ENCODE peak calls at places on chromosome 12, in four cellular contexts. One of them, this sample, is unnamed. For H3K4me1, the result is how much of the 10 kb centered on the place peaks cover.

GRCh38 chr12:119176267-119177055 is 2.3 kb upstream of the HSPB8 start:
- DNase-seq in pancreas: peak
- DNase-seq in naive thymus-derived CD4-positive, alpha-beta T cell: no peak
- DNase-seq in upper lobe of left lung: peak
- DNase-seq in this sample: no peak

GRCh38 chr12:65881348-65881961 is 57.2 kb downstream of the HMGA2 start:
- DNase-seq in pancreas: no peak
- DNase-seq in naive thymus-derived CD4-positive, alpha-beta T cell: no peak
- DNase-seq in upper lobe of left lung: peak
- DNase-seq in this sample: no peak

GRCh38 chr12:68240079-68240478 is 13.3 kb downstream of the IL22 start:
- DNase-seq in pancreas: peak
- DNase-seq in naive thymus-derived CD4-positive, alpha-beta T cell: no peak
- DNase-seq in upper lobe of left lung: no peak
- DNase-seq in this sample: no peak

GRCh38 chr12:113961921-113962710 is 4.0 kb downstream of the RBM19 start:
- DNase-seq in pancreas: no peak
- DNase-seq in naive thymus-derived CD4-positive, alpha-beta T cell: no peak
- DNase-seq in upper lobe of left lung: no peak
- DNase-seq in this sample: no peak

GRCh38 chr12:128385736-128386135 is 118.8 kb downstream of the TMEM132C start:
- DNase-seq in pancreas: no peak
- DNase-seq in naive thymus-derived CD4-positive, alpha-beta T cell: no peak
- DNase-seq in upper lobe of left lung: no peak
- DNase-seq in this sample: no peak

GRCh38 chr12:19657401-19657800 is 218.1 kb downstream of the AEBP2 start:
- DNase-seq in pancreas: no peak
- DNase-seq in naive thymus-derived CD4-positive, alpha-beta T cell: no peak
- DNase-seq in upper lobe of left lung: no peak
- DNase-seq in this sample: no peak

GRCh38 chr12:30358113-30358512 is 337.6 kb downstream of the IPO8 start:
- DNase-seq in pancreas: no peak
- DNase-seq in naive thymus-derived CD4-positive, alpha-beta T cell: no peak
- DNase-seq in upper lobe of left lung: no peak
- DNase-seq in this sample: no peak

GRCh38 chr12:116662612-116663144 is 75.2 kb downstream of the SPRING1 start:
- DNase-seq in pancreas: peak
- DNase-seq in naive thymus-derived CD4-positive, alpha-beta T cell: no peak
- DNase-seq in upper lobe of left lung: peak
- DNase-seq in this sample: no peak

GRCh38 chr12:15669256-15669948 is 119.8 kb downstream of the EPS8 start:
- DNase-seq in pancreas: no peak
- DNase-seq in naive thymus-derived CD4-positive, alpha-beta T cell: no peak
- DNase-seq in upper lobe of left lung: no peak
- DNase-seq in this sample: no peak

GRCh38 chr12:131132118-131132892 is 178.6 kb downstream of the ADGRD1 start:
- DNase-seq in pancreas: peak
- DNase-seq in naive thymus-derived CD4-positive, alpha-beta T cell: peak
- DNase-seq in upper lobe of left lung: peak
- DNase-seq in this sample: peak

GRCh38 chr12:32107376-32108267 is 975 bp downstream of the BICD1 start:
- DNase-seq in pancreas: peak
- DNase-seq in naive thymus-derived CD4-positive, alpha-beta T cell: no peak
- DNase-seq in upper lobe of left lung: no peak
- DNase-seq in this sample: no peak

GRCh38 chr12:67069451-67070306 is 199.5 kb upstream of the CAND1 start:
- DNase-seq in pancreas: peak
- DNase-seq in naive thymus-derived CD4-positive, alpha-beta T cell: peak
- DNase-seq in upper lobe of left lung: no peak
- DNase-seq in this sample: no peak

GRCh38 chr12:17304503-17305347 is 698.8 kb upstream of the LMO3 start:
- DNase-seq in pancreas: no peak
- DNase-seq in naive thymus-derived CD4-positive, alpha-beta T cell: no peak
- DNase-seq in upper lobe of left lung: no peak
- DNase-seq in this sample: no peak

GRCh38 chr12:57473886-57474285 is 5.8 kb downstream of the ARHGAP9 start:
- DNase-seq in pancreas: no peak
- DNase-seq in naive thymus-derived CD4-positive, alpha-beta T cell: no peak
- DNase-seq in upper lobe of left lung: no peak
- DNase-seq in this sample: no peak

GRCh38 chr12:118964988-118965387 is 16.4 kb upstream of the SRRM4 start:
- DNase-seq in pancreas: no peak
- DNase-seq in naive thymus-derived CD4-positive, alpha-beta T cell: no peak
- DNase-seq in upper lobe of left lung: no peak
- DNase-seq in this sample: peak

GRCh38 chr12:28340261-28340660 is 150.0 kb downstream of the CCDC91 start:
- DNase-seq in pancreas: no peak
- DNase-seq in naive thymus-derived CD4-positive, alpha-beta T cell: no peak
- DNase-seq in upper lobe of left lung: no peak
- DNase-seq in this sample: no peak

GRCh38 chr12:65200007-65200665 is 30.8 kb downstream of the LEMD3 start:
- DNase-seq in pancreas: no peak
- DNase-seq in naive thymus-derived CD4-positive, alpha-beta T cell: no peak
- DNase-seq in upper lobe of left lung: no peak
- DNase-seq in this sample: no peak

GRCh38 chr12:47022296-47022695 is 57.1 kb upstream of the PCED1B start:
- DNase-seq in pancreas: no peak
- DNase-seq in naive thymus-derived CD4-positive, alpha-beta T cell: no peak
- DNase-seq in upper lobe of left lung: no peak
- DNase-seq in this sample: no peak

GRCh38 chr12:90970471-90970870 is 15.5 kb upstream of the CCER1 start:
- DNase-seq in pancreas: no peak
- DNase-seq in naive thymus-derived CD4-positive, alpha-beta T cell: no peak
- DNase-seq in upper lobe of left lung: no peak
- DNase-seq in this sample: no peak

GRCh38 chr12:57182918-57183575 is 33.5 kb upstream of the NXPH4 start:
- DNase-seq in pancreas: peak
- DNase-seq in naive thymus-derived CD4-positive, alpha-beta T cell: peak
- DNase-seq in upper lobe of left lung: peak
- DNase-seq in this sample: no peak

GRCh38 chr12:122471324-122472226 is 29.2 kb downstream of the ZCCHC8 start:
- DNase-seq in pancreas: no peak
- DNase-seq in naive thymus-derived CD4-positive, alpha-beta T cell: peak
- DNase-seq in upper lobe of left lung: peak
- DNase-seq in this sample: no peak

GRCh38 chr12:2359725-2360629 is 307.2 kb downstream of the CACNA1C start:
- DNase-seq in pancreas: no peak
- DNase-seq in naive thymus-derived CD4-positive, alpha-beta T cell: no peak
- DNase-seq in upper lobe of left lung: no peak
- DNase-seq in this sample: no peak
- H3K4me1 ChIP-seq in pancreas: under half
- H3K4me1 ChIP-seq in naive thymus-derived CD4-positive, alpha-beta T cell: under half
- H3K4me1 ChIP-seq in upper lobe of left lung: under half
- H3K4me1 ChIP-seq in this sample: under half

DNA sequence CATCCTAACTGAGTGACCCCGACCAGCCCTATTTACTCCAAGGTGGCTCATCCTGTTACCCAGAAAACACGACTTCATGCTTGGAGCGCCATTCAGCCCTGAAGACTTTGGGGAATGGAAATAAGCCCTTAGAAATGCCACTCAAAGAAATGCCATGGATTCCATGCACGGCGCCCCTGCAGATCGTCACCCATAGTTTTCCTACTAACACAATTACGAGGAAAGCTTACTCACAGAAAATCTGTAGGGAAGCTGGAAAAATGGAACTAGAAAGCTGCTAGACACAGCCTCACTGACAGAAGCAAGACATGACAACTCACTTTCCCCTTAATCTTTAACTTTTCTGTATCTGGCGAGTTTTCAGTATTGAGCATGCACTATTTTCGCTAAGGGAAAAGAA is 19.5 kb downstream of the NUAK1 start:
- DNase-seq in pancreas: no peak
- DNase-seq in naive thymus-derived CD4-positive, alpha-beta T cell: no peak
- DNase-seq in upper lobe of left lung: no peak
- DNase-seq in this sample: no peak
- H3K4me1 ChIP-seq in pancreas: under half
- H3K4me1 ChIP-seq in naive thymus-derived CD4-positive, alpha-beta T cell: under half
- H3K4me1 ChIP-seq in upper lobe of left lung: under half
- H3K4me1 ChIP-seq in this sample: half or more

GRCh38 chr12:96237035-96237434 is 42.9 kb downstream of the ELK3 start:
- DNase-seq in pancreas: no peak
- DNase-seq in naive thymus-derived CD4-positive, alpha-beta T cell: no peak
- DNase-seq in upper lobe of left lung: no peak
- DNase-seq in this sample: no peak
- H3K4me1 ChIP-seq in pancreas: under half
- H3K4me1 ChIP-seq in naive thymus-derived CD4-positive, alpha-beta T cell: under half
- H3K4me1 ChIP-seq in upper lobe of left lung: half or more
- H3K4me1 ChIP-seq in this sample: half or more

DNA sequence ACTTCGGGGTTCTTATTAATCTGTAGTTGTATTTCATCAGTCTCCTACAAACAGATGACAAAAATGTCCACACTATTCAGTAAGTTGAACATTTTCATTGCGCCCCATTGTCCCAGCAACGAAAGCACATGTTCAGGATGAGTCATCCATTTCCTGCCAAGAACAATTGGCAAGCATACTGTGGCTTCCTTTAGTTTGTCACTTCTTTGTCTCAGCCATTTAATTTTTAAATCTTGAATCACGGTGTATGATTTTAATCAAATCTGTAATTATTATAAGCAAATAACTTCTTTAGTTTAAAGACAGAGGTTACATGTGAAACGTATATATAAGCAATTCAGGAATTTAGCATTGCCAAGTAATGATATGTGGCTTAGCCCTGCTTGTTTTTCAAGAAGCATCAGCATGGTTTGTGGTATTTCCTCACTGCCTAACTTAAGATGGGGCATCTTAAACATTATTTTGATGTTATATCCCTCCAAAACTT is 211.3 kb upstream of the KRR1 start:
- DNase-seq in pancreas: peak
- DNase-seq in naive thymus-derived CD4-positive, alpha-beta T cell: no peak
- DNase-seq in upper lobe of left lung: peak
- DNase-seq in this sample: no peak
- H3K4me1 ChIP-seq in pancreas: under half
- H3K4me1 ChIP-seq in naive thymus-derived CD4-positive, alpha-beta T cell: under half
- H3K4me1 ChIP-seq in upper lobe of left lung: under half
- H3K4me1 ChIP-seq in this sample: half or more

GRCh38 chr12:110732572-110732971 is 10.1 kb downstream of the PPP1CC start:
- DNase-seq in pancreas: no peak
- DNase-seq in naive thymus-derived CD4-positive, alpha-beta T cell: no peak
- DNase-seq in upper lobe of left lung: no peak
- DNase-seq in this sample: no peak

GRCh38 chr12:110731479-110731878 is 11.2 kb downstream of the PPP1CC start:
- DNase-seq in pancreas: no peak
- DNase-seq in naive thymus-derived CD4-positive, alpha-beta T cell: no peak
- DNase-seq in upper lobe of left lung: no peak
- DNase-seq in this sample: no peak

GRCh38 chr12:110733857-110734373 is 8.8 kb downstream of the PPP1CC start:
- DNase-seq in pancreas: no peak
- DNase-seq in naive thymus-derived CD4-positive, alpha-beta T cell: no peak
- DNase-seq in upper lobe of left lung: peak
- DNase-seq in this sample: no peak

GRCh38 chr12:110737532-110737931 is 5.2 kb downstream of the PPP1CC start:
- DNase-seq in pancreas: no peak
- DNase-seq in naive thymus-derived CD4-positive, alpha-beta T cell: no peak
- DNase-seq in upper lobe of left lung: no peak
- DNase-seq in this sample: no peak

GRCh38 chr12:110733089-110733715 is 9.5 kb downstream of the PPP1CC start:
- DNase-seq in pancreas: peak
- DNase-seq in naive thymus-derived CD4-positive, alpha-beta T cell: no peak
- DNase-seq in upper lobe of left lung: peak
- DNase-seq in this sample: no peak
- H3K4me1 ChIP-seq in pancreas: under half
- H3K4me1 ChIP-seq in naive thymus-derived CD4-positive, alpha-beta T cell: under half
- H3K4me1 ChIP-seq in upper lobe of left lung: under half
- H3K4me1 ChIP-seq in this sample: half or more

GRCh38 chr12:120588371-120588770 is 7.2 kb upstream of the POP5 start:
- DNase-seq in pancreas: no peak
- DNase-seq in naive thymus-derived CD4-positive, alpha-beta T cell: no peak
- DNase-seq in upper lobe of left lung: no peak
- DNase-seq in this sample: no peak
- H3K4me1 ChIP-seq in pancreas: under half
- H3K4me1 ChIP-seq in naive thymus-derived CD4-positive, alpha-beta T cell: under half
- H3K4me1 ChIP-seq in upper lobe of left lung: under half
- H3K4me1 ChIP-seq in this sample: under half

DNA sequence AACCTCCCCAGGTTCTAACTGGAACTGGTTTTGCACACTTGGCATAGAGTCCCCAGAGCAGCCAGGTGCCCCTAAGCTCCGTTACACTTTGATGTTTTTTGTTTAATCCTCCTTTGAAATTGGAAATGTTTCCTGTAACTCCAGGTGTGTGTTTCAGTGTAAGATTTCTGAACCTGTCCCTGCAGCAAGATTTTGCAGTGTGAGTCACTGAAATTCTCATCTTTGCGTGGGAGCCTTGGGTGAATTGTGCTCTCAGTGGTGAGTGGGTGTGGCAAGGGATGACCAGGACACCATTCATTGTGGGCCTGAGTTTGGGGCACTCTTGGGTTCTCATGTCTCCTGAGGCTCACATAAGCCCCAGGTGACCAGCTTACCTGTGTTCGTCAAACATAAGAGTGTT is 18.3 kb downstream of the CD9 start:
- DNase-seq in pancreas: no peak
- DNase-seq in naive thymus-derived CD4-positive, alpha-beta T cell: no peak
- DNase-seq in upper lobe of left lung: no peak
- DNase-seq in this sample: no peak
- H3K4me1 ChIP-seq in pancreas: under half
- H3K4me1 ChIP-seq in naive thymus-derived CD4-positive, alpha-beta T cell: under half
- H3K4me1 ChIP-seq in upper lobe of left lung: half or more
- H3K4me1 ChIP-seq in this sample: half or more